ENCODE peak calls at places on chromosomes 4 and X, in eight cellular contexts. N is mesothelial cell of epicardium, V is uterus, Q is nephron progenitor cell, S is right lobe of liver, G is tibial artery, X is psoas muscle, O is endothelial cell. E is an unnamed sample.
A peak's percentile ranks its signal among the peaks of the same experiment; 100 is the strongest.

GRCh38 chr4:159240690-159241089 is 137.8 kb downstream of the RAPGEF2 start:
- DNase-seq in V (no peak), G (no peak), S (no peak), O (no peak), Q (no peak), N (no peak), X (no peak), E (no peak)

GRCh38 chr4:169993531-169993930 is 32.7 kb downstream of the MFAP3L start:
- DNase-seq in N (no peak), O (no peak), V (no peak), Q (no peak), G (no peak), S (no peak), X (no peak), E (no peak)

GRCh38 chr4:78612398-78613005 is 60.9 kb downstream of the ANXA3 start:
- DNase-seq in N (no peak), O (no peak), V (no peak), S (no peak), X (no peak), Q (no peak), G (no peak), E (no peak)

GRCh38 chrX:31154941-31155340 is 83.1 kb upstream of the FTHL17 start:
- DNase-seq in Q (no peak), O (no peak), G (no peak), S (no peak), X (no peak), V (no peak), N (no peak), E (no peak)

GRCh38 chrX:70664726-70665125 is 220.1 kb downstream of the DLG3 start:
- DNase-seq in Q (no peak), N (no peak), V (no peak), O (peak; percentile 2), S (no peak), G (no peak), X (no peak), E (no peak)

GRCh38 chr4:26020083-26020668 is 106.2 kb downstream of the SMIM20 start:
- DNase-seq in O (no peak), X (no peak), Q (no peak), N (no peak), S (no peak), G (peak; percentile 31), V (no peak), E (no peak)

GRCh38 chr4:173459857-173460256 is 60.9 kb upstream of the SCRG1 start:
- DNase-seq in S (no peak), Q (no peak), N (no peak), G (no peak), X (no peak), V (no peak), O (no peak), E (no peak)

GRCh38 chrX:56766554-56767412 is 37.7 kb downstream of the NBDY start:
- DNase-seq in N (peak; percentile 5), S (no peak), X (no peak), O (no peak), G (no peak), Q (no peak), V (no peak), E (no peak)

GRCh38 chr4:185137233-185137925 is 5.7 kb upstream of the SLC25A4 start:
- DNase-seq in O (no peak), X (no peak), Q (no peak), G (no peak), V (no peak), S (no peak), N (no peak), E (no peak)

GRCh38 chr4:6749340-6750171 is 33.0 kb upstream of the KIAA0232 start:
- DNase-seq in S (peak; percentile 98), N (no peak), O (no peak), X (peak; percentile 83), Q (no peak), V (peak; percentile 61), G (peak; percentile 51), E (no peak)

GRCh38 chrX:110276778-110277177 is 41.1 kb downstream of the AMMECR1 start:
- DNase-seq in O (no peak), S (no peak), N (no peak), V (no peak), G (no peak), Q (no peak), X (no peak), E (no peak)

GRCh38 chr4:8427761-8428287 is 12.7 kb downstream of the ACOX3 start:
- DNase-seq in O (no peak), G (peak; percentile 33), N (no peak), V (no peak), S (no peak), X (no peak), Q (no peak), E (no peak)

GRCh38 chr4:141425124-141425523 is 204.4 kb downstream of the ZNF330 start:
- DNase-seq in Q (no peak), O (no peak), V (no peak), N (no peak), G (no peak), S (no peak), X (no peak), E (no peak)

GRCh38 chrX:13690836-13691235 is 1.9 kb downstream of the RAB9A start:
- DNase-seq in X (no peak), G (no peak), Q (no peak), V (no peak), S (no peak), N (no peak), O (no peak), E (no peak)
- TF ChIP-seq CTCF in X (no peak), G (no peak), Q (no peak), V (no peak), S (no peak), N (no peak), O (no peak), E (no peak)

GRCh38 chrX:106037835-106038473 is 573 bp downstream of the SERPINA7 start:
- DNase-seq in Q (no peak), X (no peak), O (no peak), N (no peak), G (no peak), S (no peak), V (no peak), E (no peak)

GRCh38 chrX:106038625-106039024 is at the start of gene SERPINA7:
- DNase-seq in Q (no peak), V (no peak), X (no peak), O (no peak), S (peak; percentile 41), N (no peak), G (no peak), E (no peak)

GRCh38 chrX:106036716-106037115 is 1.8 kb downstream of the SERPINA7 start:
- DNase-seq in N (no peak), X (no peak), S (no peak), G (no peak), V (no peak), Q (no peak), O (no peak), E (no peak)

GRCh38 chrX:106042296-106042695 is 3.8 kb upstream of the SERPINA7 start:
- DNase-seq in O (no peak), X (no peak), S (no peak), G (no peak), V (no peak), Q (no peak), N (no peak), E (no peak)

GRCh38 chrX:106039920-106040319 is 1.4 kb upstream of the SERPINA7 start:
- DNase-seq in X (no peak), Q (no peak), G (no peak), S (peak; percentile 41), N (no peak), O (no peak), V (no peak), E (no peak)
- TF ChIP-seq CTCF in X (peak; percentile 18), Q (peak; percentile 33), G (no peak), S (peak; percentile 61), N (no peak), O (no peak), V (no peak), E (no peak)

DNA sequence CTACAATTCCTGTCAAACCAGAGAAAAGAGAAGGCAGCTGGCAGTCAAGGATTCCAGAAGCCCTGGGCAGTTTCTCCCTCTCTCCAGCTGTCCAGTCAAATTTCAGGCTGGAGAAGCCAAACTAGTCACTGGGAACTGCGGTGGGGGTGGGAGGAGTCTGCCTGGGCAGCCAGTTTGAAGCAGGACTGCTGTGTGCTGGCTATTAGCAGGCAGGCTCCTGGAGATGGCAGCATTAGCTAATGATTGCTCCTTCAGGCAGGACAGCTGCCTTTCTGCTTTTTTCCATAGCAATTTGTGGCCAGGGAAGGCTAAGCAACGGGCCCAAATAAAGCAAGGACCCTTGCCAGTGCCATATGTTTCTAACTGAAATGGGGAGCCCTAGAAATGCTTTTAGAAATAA is 44.7 kb upstream of the FGF13 start:
- DNase-seq in O (peak; percentile 36), S (no peak), X (peak; percentile 51), G (peak; percentile 23), V (no peak), N (no peak), Q (peak; percentile 63), E (no peak)
- TF ChIP-seq CTCF in O (no peak), S (no peak), X (peak; percentile 46), G (peak; percentile 8), V (no peak), N (no peak), Q (peak; percentile 26), E (no peak)

GRCh38 chr4:168584321-168584771 is 87.5 kb downstream of the PALLD start:
- DNase-seq in N (no peak), O (no peak), G (no peak), S (no peak), V (no peak), X (no peak), Q (no peak), E (no peak)

GRCh38 chr4:168589154-168589553 is 92.3 kb downstream of the PALLD start:
- DNase-seq in V (peak; percentile 79), N (no peak), Q (no peak), S (no peak), O (no peak), G (no peak), X (no peak), E (no peak)

GRCh38 chr4:168587326-168588125 is 90.7 kb downstream of the PALLD start:
- DNase-seq in V (peak; percentile 76), Q (no peak), X (peak; percentile 29), N (no peak), G (peak; percentile 44), S (no peak), O (no peak), E (no peak)

GRCh38 chr4:168586926-168587325 is 90.1 kb downstream of the PALLD start:
- DNase-seq in X (no peak), O (no peak), V (no peak), N (no peak), G (no peak), S (no peak), Q (no peak), E (no peak)

DNA sequence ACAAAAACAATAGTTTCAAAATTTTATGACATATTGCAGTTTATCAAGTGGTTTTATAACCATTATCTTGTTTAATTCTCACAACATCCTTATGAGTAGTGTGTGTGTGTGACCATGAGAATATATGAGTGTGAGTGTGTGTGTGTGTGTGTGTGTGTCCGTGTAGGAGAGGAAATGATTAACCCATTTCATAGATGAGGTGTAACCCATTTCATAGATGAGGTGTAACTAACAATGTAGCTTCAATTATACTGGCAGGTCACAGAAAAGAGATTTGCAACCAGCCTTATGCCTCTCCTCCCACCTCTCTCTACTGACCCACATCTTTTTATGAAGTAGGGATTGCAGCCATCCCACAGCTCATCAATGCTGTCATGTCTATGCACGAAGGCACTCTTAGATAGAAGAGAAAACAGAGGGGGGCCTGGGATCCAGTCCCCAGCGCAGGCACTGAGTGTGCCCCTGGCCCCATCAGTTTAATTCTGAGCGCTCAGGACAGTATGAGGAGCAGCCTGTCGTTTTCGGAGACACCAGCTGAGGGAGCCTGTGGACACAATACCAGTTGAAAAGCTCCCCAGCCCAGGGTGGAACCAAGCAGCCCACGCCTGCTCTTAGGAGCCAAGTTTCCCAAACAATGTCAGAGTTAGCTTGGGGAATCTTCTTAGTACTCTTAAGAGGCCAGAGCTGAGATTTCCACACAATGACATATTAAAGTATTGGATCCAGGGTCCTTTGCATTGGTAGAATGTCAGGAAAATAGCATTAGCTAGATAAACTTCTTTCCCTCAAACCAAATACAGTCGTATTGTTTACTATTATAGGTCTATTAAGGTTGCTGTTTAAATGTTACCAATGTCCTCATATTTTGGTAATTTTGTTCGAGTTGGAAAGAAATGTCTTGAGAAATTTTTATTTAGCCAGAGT is 88.6 kb downstream of the PALLD start:
- DNase-seq in S (peak; percentile 73), G (peak; percentile 89), N (peak; percentile 42), Q (peak; percentile 74), O (peak; percentile 76), X (peak; percentile 80), V (peak; percentile 92), E (no peak)
- TF ChIP-seq CTCF in S (peak; percentile 62), G (peak; percentile 77), N (peak; percentile 42), Q (peak; percentile 59), O (peak; percentile 26), X (peak; percentile 77), V (peak; percentile 80), E (no peak)

E was measured in activated B cell treated with CpG ODN at 0.5 μM for 24 hours.